ENCODE peak calls at places on chromosomes 11 and 22, in nine cellular contexts. One of them, this sample, is unnamed.
A peak's percentile ranks its signal among the peaks of the same experiment; 100 is the strongest.

GRCh38 chr11:120011836-120012235 is 126.1 kb downstream of the TRIM29 start:
- DNase-seq in foreskin fibroblast: no peak
- DNase-seq in neural progenitor cell: peak; percentile 30
- DNase-seq in left ventricle myocardium inferior: no peak
- DNase-seq in endodermal cell: no peak
- DNase-seq in cardiac muscle cell: no peak
- DNase-seq in thyroid gland: no peak
- DNase-seq in adrenal gland: no peak
- DNase-seq in brain microvascular endothelial cell: no peak
- DNase-seq in this sample: no peak

GRCh38 chr22:44049369-44050231 is 25.5 kb downstream of the PARVB start:
- DNase-seq in thyroid gland: no peak
- DNase-seq in cardiac muscle cell: no peak
- DNase-seq in brain microvascular endothelial cell: no peak
- DNase-seq in foreskin fibroblast: no peak
- DNase-seq in adrenal gland: no peak
- DNase-seq in neural progenitor cell: no peak
- DNase-seq in endodermal cell: peak; percentile 73
- DNase-seq in left ventricle myocardium inferior: no peak
- DNase-seq in this sample: no peak

GRCh38 chr11:66969584-66970205 is 5.4 kb upstream of the C11orf86 start:
- DNase-seq in left ventricle myocardium inferior: no peak
- DNase-seq in endodermal cell: no peak
- DNase-seq in thyroid gland: no peak
- DNase-seq in foreskin fibroblast: peak; percentile 84
- DNase-seq in cardiac muscle cell: peak; percentile 92
- DNase-seq in neural progenitor cell: no peak
- DNase-seq in brain microvascular endothelial cell: peak; percentile 94
- DNase-seq in adrenal gland: no peak
- DNase-seq in this sample: no peak

GRCh38 chr22:45584121-45584570 is 81.5 kb downstream of the FBLN1 start:
- DNase-seq in neural progenitor cell: no peak
- DNase-seq in adrenal gland: no peak
- DNase-seq in endodermal cell: no peak
- DNase-seq in cardiac muscle cell: no peak
- DNase-seq in thyroid gland: no peak
- DNase-seq in left ventricle myocardium inferior: no peak
- DNase-seq in brain microvascular endothelial cell: no peak
- DNase-seq in foreskin fibroblast: peak; percentile 63
- DNase-seq in this sample: no peak

GRCh38 chr11:59135648-59136461 is 6.8 kb upstream of the FAM111A start:
- DNase-seq in foreskin fibroblast: peak; percentile 61
- DNase-seq in left ventricle myocardium inferior: peak; percentile 81
- DNase-seq in thyroid gland: peak; percentile 85
- DNase-seq in endodermal cell: peak; percentile 96
- DNase-seq in cardiac muscle cell: peak; percentile 84
- DNase-seq in brain microvascular endothelial cell: peak; percentile 71
- DNase-seq in adrenal gland: peak; percentile 92
- DNase-seq in neural progenitor cell: peak; percentile 84
- DNase-seq in this sample: peak; percentile 94

GRCh38 chr11:57597971-57598830 is 716 bp downstream of the SERPING1 start:
- DNase-seq in cardiac muscle cell: peak; percentile 88
- DNase-seq in adrenal gland: peak; percentile 72
- DNase-seq in neural progenitor cell: peak; percentile 98
- DNase-seq in endodermal cell: peak; percentile 94
- DNase-seq in left ventricle myocardium inferior: peak; percentile 86
- DNase-seq in brain microvascular endothelial cell: no peak
- DNase-seq in thyroid gland: peak; percentile 68
- DNase-seq in foreskin fibroblast: peak; percentile 26
- DNase-seq in this sample: no peak

GRCh38 chr22:22037740-22038139 is 55.2 kb upstream of the TOP3B start:
- DNase-seq in cardiac muscle cell: peak; percentile 50
- DNase-seq in brain microvascular endothelial cell: peak; percentile 88
- DNase-seq in left ventricle myocardium inferior: no peak
- DNase-seq in adrenal gland: no peak
- DNase-seq in thyroid gland: no peak
- DNase-seq in endodermal cell: no peak
- DNase-seq in foreskin fibroblast: peak; percentile 14
- DNase-seq in neural progenitor cell: peak; percentile 38
- DNase-seq in this sample: no peak

GRCh38 chr22:17369553-17370035 is 334 bp downstream of the CECR2 start:
- DNase-seq in endodermal cell: peak; percentile 84
- DNase-seq in neural progenitor cell: peak; percentile 88
- DNase-seq in left ventricle myocardium inferior: peak; percentile 38
- DNase-seq in thyroid gland: peak; percentile 66
- DNase-seq in adrenal gland: no peak
- DNase-seq in brain microvascular endothelial cell: no peak
- DNase-seq in cardiac muscle cell: peak; percentile 60
- DNase-seq in foreskin fibroblast: no peak
- DNase-seq in this sample: no peak

GRCh38 chr22:20816559-20816958 is 42.1 kb downstream of the PI4KA start:
- DNase-seq in cardiac muscle cell: no peak
- DNase-seq in brain microvascular endothelial cell: no peak
- DNase-seq in neural progenitor cell: no peak
- DNase-seq in thyroid gland: no peak
- DNase-seq in adrenal gland: peak; percentile 71
- DNase-seq in endodermal cell: no peak
- DNase-seq in left ventricle myocardium inferior: no peak
- DNase-seq in foreskin fibroblast: no peak
- DNase-seq in this sample: no peak

GRCh38 chr11:1226226-1226961 is 3.5 kb downstream of the MUC5B start:
- DNase-seq in left ventricle myocardium inferior: peak; percentile 11
- DNase-seq in neural progenitor cell: peak; percentile 49
- DNase-seq in adrenal gland: no peak
- DNase-seq in foreskin fibroblast: no peak
- DNase-seq in cardiac muscle cell: no peak
- DNase-seq in endodermal cell: peak; percentile 65
- DNase-seq in thyroid gland: no peak
- DNase-seq in brain microvascular endothelial cell: no peak
- DNase-seq in this sample: peak; percentile 85

GRCh38 chr11:1225386-1226225 is 2.7 kb downstream of the MUC5B start:
- DNase-seq in endodermal cell: peak; percentile 43
- DNase-seq in foreskin fibroblast: no peak
- DNase-seq in left ventricle myocardium inferior: peak; percentile 16
- DNase-seq in cardiac muscle cell: no peak
- DNase-seq in adrenal gland: no peak
- DNase-seq in brain microvascular endothelial cell: no peak
- DNase-seq in thyroid gland: no peak
- DNase-seq in neural progenitor cell: peak; percentile 2
- DNase-seq in this sample: peak; percentile 77

GRCh38 chr11:1227551-1228182 is 4.8 kb downstream of the MUC5B start:
- DNase-seq in endodermal cell: peak; percentile 31
- DNase-seq in cardiac muscle cell: no peak
- DNase-seq in left ventricle myocardium inferior: no peak
- DNase-seq in foreskin fibroblast: no peak
- DNase-seq in neural progenitor cell: no peak
- DNase-seq in brain microvascular endothelial cell: no peak
- DNase-seq in adrenal gland: no peak
- DNase-seq in thyroid gland: no peak
- DNase-seq in this sample: no peak

GRCh38 chr11:1228183-1228821 is 5.4 kb downstream of the MUC5B start:
- DNase-seq in thyroid gland: no peak
- DNase-seq in endodermal cell: peak; percentile 50
- DNase-seq in left ventricle myocardium inferior: no peak
- DNase-seq in neural progenitor cell: no peak
- DNase-seq in brain microvascular endothelial cell: no peak
- DNase-seq in adrenal gland: no peak
- DNase-seq in foreskin fibroblast: no peak
- DNase-seq in cardiac muscle cell: no peak
- DNase-seq in this sample: no peak

DNA sequence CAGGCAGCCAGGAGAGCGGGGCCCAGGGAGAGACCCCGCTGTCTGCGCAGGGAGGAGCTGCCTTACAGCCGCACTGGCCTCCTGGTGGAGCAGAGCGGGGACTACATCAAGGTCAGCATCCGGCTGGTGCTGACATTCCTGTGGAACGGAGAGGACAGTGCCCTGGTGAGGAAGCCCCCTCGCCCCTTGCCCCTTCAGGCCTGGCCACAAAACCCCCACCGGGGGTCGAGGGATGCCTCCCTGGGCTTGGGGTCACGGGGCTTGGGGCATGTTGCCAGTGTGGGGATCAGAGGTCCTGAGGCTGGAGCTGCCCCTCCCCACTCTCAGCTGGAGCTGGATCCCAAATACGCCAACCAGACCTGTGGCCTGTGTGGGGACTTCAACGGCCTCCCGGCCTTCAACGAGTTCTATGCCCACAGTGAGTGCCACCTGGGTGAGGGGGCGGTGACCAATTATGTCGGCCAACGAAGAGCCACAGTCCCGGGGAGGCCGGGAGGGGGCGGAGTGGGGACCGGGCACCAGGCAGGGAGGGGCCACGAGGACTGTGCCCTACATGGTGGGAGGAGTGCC is 4.2 kb downstream of the MUC5B start:
- DNase-seq in endodermal cell: peak; percentile 75
- DNase-seq in neural progenitor cell: peak; percentile 44
- DNase-seq in brain microvascular endothelial cell: no peak
- DNase-seq in cardiac muscle cell: no peak
- DNase-seq in adrenal gland: no peak
- DNase-seq in foreskin fibroblast: no peak
- DNase-seq in left ventricle myocardium inferior: no peak
- DNase-seq in thyroid gland: no peak
- DNase-seq in this sample: no peak
- TF ChIP-seq CTCF in endodermal cell: peak; percentile 71
- TF ChIP-seq CTCF in neural progenitor cell: peak; percentile 26
- TF ChIP-seq CTCF in brain microvascular endothelial cell: peak; percentile 69
- TF ChIP-seq CTCF in cardiac muscle cell: peak; percentile 29
- TF ChIP-seq CTCF in adrenal gland: no peak
- TF ChIP-seq CTCF in foreskin fibroblast: no peak
- TF ChIP-seq CTCF in left ventricle myocardium inferior: no peak
- TF ChIP-seq CTCF in thyroid gland: no peak
- TF ChIP-seq CTCF in this sample: peak; percentile 16

GRCh38 chr11:103448966-103449365 is 339.7 kb downstream of the DYNC2H1 start:
- DNase-seq in thyroid gland: no peak
- DNase-seq in endodermal cell: no peak
- DNase-seq in foreskin fibroblast: no peak
- DNase-seq in brain microvascular endothelial cell: no peak
- DNase-seq in cardiac muscle cell: no peak
- DNase-seq in adrenal gland: no peak
- DNase-seq in neural progenitor cell: no peak
- DNase-seq in left ventricle myocardium inferior: no peak
- DNase-seq in this sample: no peak

GRCh38 chr11:103450241-103450640 is 341.0 kb downstream of the DYNC2H1 start:
- DNase-seq in endodermal cell: no peak
- DNase-seq in adrenal gland: no peak
- DNase-seq in neural progenitor cell: no peak
- DNase-seq in brain microvascular endothelial cell: peak; percentile 9
- DNase-seq in left ventricle myocardium inferior: no peak
- DNase-seq in thyroid gland: no peak
- DNase-seq in foreskin fibroblast: peak; percentile 13
- DNase-seq in cardiac muscle cell: no peak
- DNase-seq in this sample: no peak

DNA sequence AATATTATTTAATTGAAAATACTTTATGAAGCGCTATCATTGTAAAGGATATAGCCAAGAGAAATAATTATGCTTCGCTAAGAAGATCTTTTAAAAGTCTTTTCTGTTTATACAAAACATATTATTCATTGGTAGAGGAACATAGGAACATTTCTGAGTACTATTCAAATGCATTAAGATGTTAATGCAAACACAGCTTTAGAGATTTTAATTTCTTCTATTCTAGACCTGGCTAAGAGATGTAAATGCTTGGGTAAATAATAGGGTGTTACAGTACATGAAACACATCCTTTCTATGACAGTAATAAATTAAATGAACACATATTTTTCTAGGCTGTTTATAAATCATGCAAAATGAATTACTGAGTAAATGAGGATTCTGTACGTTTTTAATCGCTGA is 344.7 kb downstream of the DYNC2H1 start:
- DNase-seq in foreskin fibroblast: no peak
- DNase-seq in thyroid gland: no peak
- DNase-seq in adrenal gland: no peak
- DNase-seq in left ventricle myocardium inferior: no peak
- DNase-seq in endodermal cell: no peak
- DNase-seq in brain microvascular endothelial cell: no peak
- DNase-seq in neural progenitor cell: no peak
- DNase-seq in cardiac muscle cell: no peak
- DNase-seq in this sample: no peak
- TF ChIP-seq CTCF in foreskin fibroblast: no peak
- TF ChIP-seq CTCF in thyroid gland: no peak
- TF ChIP-seq CTCF in adrenal gland: no peak
- TF ChIP-seq CTCF in left ventricle myocardium inferior: no peak
- TF ChIP-seq CTCF in endodermal cell: no peak
- TF ChIP-seq CTCF in brain microvascular endothelial cell: no peak
- TF ChIP-seq CTCF in neural progenitor cell: no peak
- TF ChIP-seq CTCF in cardiac muscle cell: no peak
- TF ChIP-seq CTCF in this sample: no peak

GRCh38 chr11:15770798-15771414 is 585.4 kb downstream of the SOX6 start:
- DNase-seq in endodermal cell: peak; percentile 92
- DNase-seq in brain microvascular endothelial cell: peak; percentile 43
- DNase-seq in left ventricle myocardium inferior: peak; percentile 27
- DNase-seq in thyroid gland: peak; percentile 25
- DNase-seq in foreskin fibroblast: no peak
- DNase-seq in neural progenitor cell: peak; percentile 61
- DNase-seq in cardiac muscle cell: peak; percentile 66
- DNase-seq in adrenal gland: peak; percentile 66
- DNase-seq in this sample: no peak
- TF ChIP-seq CTCF in endodermal cell: peak; percentile 86
- TF ChIP-seq CTCF in brain microvascular endothelial cell: peak; percentile 89
- TF ChIP-seq CTCF in left ventricle myocardium inferior: peak; percentile 71
- TF ChIP-seq CTCF in thyroid gland: no peak
- TF ChIP-seq CTCF in foreskin fibroblast: peak; percentile 51
- TF ChIP-seq CTCF in neural progenitor cell: peak; percentile 74
- TF ChIP-seq CTCF in cardiac muscle cell: peak; percentile 80
- TF ChIP-seq CTCF in adrenal gland: peak; percentile 36
- TF ChIP-seq CTCF in this sample: peak; percentile 74

GRCh38 chr11:123742778-123743177 is 1.3 kb upstream of the ZNF202 start:
- DNase-seq in cardiac muscle cell: no peak
- DNase-seq in endodermal cell: no peak
- DNase-seq in brain microvascular endothelial cell: no peak
- DNase-seq in neural progenitor cell: no peak
- DNase-seq in left ventricle myocardium inferior: no peak
- DNase-seq in adrenal gland: no peak
- DNase-seq in thyroid gland: no peak
- DNase-seq in foreskin fibroblast: no peak
- DNase-seq in this sample: no peak

GRCh38 chr11:123740787-123741158 is 687 bp downstream of the ZNF202 start:
- DNase-seq in brain microvascular endothelial cell: no peak
- DNase-seq in adrenal gland: no peak
- DNase-seq in neural progenitor cell: no peak
- DNase-seq in cardiac muscle cell: peak; percentile 2
- DNase-seq in left ventricle myocardium inferior: no peak
- DNase-seq in endodermal cell: no peak
- DNase-seq in foreskin fibroblast: no peak
- DNase-seq in thyroid gland: no peak
- DNase-seq in this sample: no peak

GRCh38 chr11:123742334-123742733 is 874 bp upstream of the ZNF202 start:
- DNase-seq in adrenal gland: no peak
- DNase-seq in neural progenitor cell: peak; percentile 11
- DNase-seq in brain microvascular endothelial cell: no peak
- DNase-seq in foreskin fibroblast: no peak
- DNase-seq in cardiac muscle cell: peak; percentile 3
- DNase-seq in left ventricle myocardium inferior: no peak
- DNase-seq in endodermal cell: peak; percentile 80
- DNase-seq in thyroid gland: no peak
- DNase-seq in this sample: no peak

GRCh38 chr11:123738374-123738773 is 3.1 kb downstream of the ZNF202 start:
- DNase-seq in thyroid gland: no peak
- DNase-seq in foreskin fibroblast: no peak
- DNase-seq in left ventricle myocardium inferior: no peak
- DNase-seq in endodermal cell: no peak
- DNase-seq in adrenal gland: no peak
- DNase-seq in neural progenitor cell: no peak
- DNase-seq in brain microvascular endothelial cell: no peak
- DNase-seq in cardiac muscle cell: no peak
- DNase-seq in this sample: no peak

GRCh38 chr11:123741159-123741951 is at the start of gene ZNF202:
- DNase-seq in foreskin fibroblast: peak; percentile 87
- DNase-seq in cardiac muscle cell: peak; percentile 93
- DNase-seq in brain microvascular endothelial cell: peak; percentile 80
- DNase-seq in endodermal cell: peak; percentile 95
- DNase-seq in thyroid gland: peak; percentile 92
- DNase-seq in adrenal gland: peak; percentile 94
- DNase-seq in neural progenitor cell: peak; percentile 96
- DNase-seq in left ventricle myocardium inferior: peak; percentile 93
- DNase-seq in this sample: peak; percentile 94
- TF ChIP-seq CTCF in foreskin fibroblast: peak; percentile 7
- TF ChIP-seq CTCF in cardiac muscle cell: no peak
- TF ChIP-seq CTCF in brain microvascular endothelial cell: peak; percentile 30
- TF ChIP-seq CTCF in endodermal cell: peak; percentile 68
- TF ChIP-seq CTCF in thyroid gland: no peak
- TF ChIP-seq CTCF in adrenal gland: no peak
- TF ChIP-seq CTCF in neural progenitor cell: peak; percentile 44
- TF ChIP-seq CTCF in left ventricle myocardium inferior: peak; percentile 37
- TF ChIP-seq CTCF in this sample: peak; percentile 31